ENCODE peak calls at places on chromosomes 12 and 14, in four cellular contexts. D, B, M and C are unnamed samples.

GRCh38 chr12:101642115-101643067 is 47.6 kb downstream of the MYBPC1 start:
- DNase-seq in D (no peak), B (peak; percentile 77), M (no peak), C (peak; percentile 69)

GRCh38 chr14:89266754-89267153 is 150.3 kb downstream of the FOXN3 start:
- DNase-seq in B (no peak), D (no peak), M (peak; percentile 69), C (no peak)

GRCh38 chr12:9906888-9907287 is 25.3 kb downstream of the CLEC2A start:
- DNase-seq in B (no peak), M (no peak), D (no peak), C (no peak)

GRCh38 chr14:62734831-62735230 is 310.4 kb downstream of the KCNH5 start:
- DNase-seq in M (no peak), B (no peak), D (no peak), C (no peak)

GRCh38 chr12:34402228-34402898 is 380.1 kb downstream of the ALG10 start:
- DNase-seq in D (no peak), B (peak; percentile 3), M (no peak), C (no peak)

GRCh38 chr14:99401196-99401595 is 79.5 kb downstream of the SETD3 start:
- DNase-seq in D (no peak), M (no peak), B (no peak), C (no peak)

GRCh38 chr14:23565626-23566025 is 2.0 kb downstream of the AP1G2 start:
- DNase-seq in M (no peak), B (no peak), D (no peak), C (no peak)

GRCh38 chr12:98745578-98746391 is 100.7 kb downstream of the APAF1 start:
- DNase-seq in M (peak; percentile 11), D (no peak), B (no peak), C (peak; percentile 26)

GRCh38 chr12:92136883-92137582 is 8.6 kb downstream of the BTG1 start:
- DNase-seq in D (peak; percentile 6), M (peak; percentile 97), B (peak; percentile 51), C (peak; percentile 43)

DNA sequence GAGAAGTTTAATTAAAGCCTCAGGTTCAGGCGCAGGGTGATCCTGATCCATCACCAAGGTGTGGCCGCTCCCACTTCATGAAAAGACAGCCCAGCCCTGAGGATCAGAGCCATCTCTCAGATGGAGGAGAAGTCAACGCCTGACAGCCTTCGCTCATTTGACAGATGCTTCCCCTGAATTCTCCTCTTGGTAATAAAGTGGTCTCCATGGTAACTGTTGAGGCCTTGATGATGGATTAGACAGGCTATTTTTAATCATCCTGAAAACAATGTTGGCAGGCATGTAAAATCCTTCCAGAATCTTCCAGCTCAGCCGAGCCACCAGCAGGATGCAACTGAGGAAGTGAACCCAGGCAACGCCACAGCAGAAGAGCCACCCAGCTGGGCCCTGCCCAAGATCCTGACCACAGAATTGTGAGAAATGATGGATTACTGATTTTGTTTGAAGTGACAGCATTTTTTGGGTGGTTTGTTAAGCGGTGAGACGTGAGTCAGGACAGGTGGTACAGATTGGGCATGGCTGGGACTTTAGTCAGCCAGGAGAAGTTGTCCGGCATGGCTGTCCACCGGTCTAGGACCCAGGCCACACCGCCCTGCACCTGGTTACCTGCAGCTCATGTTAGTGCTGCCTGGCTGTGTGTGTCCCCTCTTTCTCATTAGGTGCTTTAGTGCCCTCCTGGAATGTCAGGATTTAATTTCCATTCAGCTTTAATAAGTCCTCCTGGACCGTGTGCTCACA is 280.2 kb downstream of the ADGRD1 start:
- DNase-seq in M (no peak), B (no peak), D (no peak), C (no peak)
- H3K4me1 ChIP-seq in M (no peaks in the 10 kb centered on the region), B (peaks cover 18% of the 10 kb centered on the region), D (no peaks in the 10 kb centered on the region), C (peaks cover 21% of the 10 kb centered on the region)

GRCh38 chr14:96081224-96081623 is 42.1 kb downstream of the C14orf132 start:
- DNase-seq in D (no peak), M (no peak), B (no peak), C (no peak)

GRCh38 chr14:96080571-96080970 is 41.4 kb downstream of the C14orf132 start:
- DNase-seq in B (no peak), D (no peak), M (no peak), C (no peak)

GRCh38 chr14:96079066-96079465 is 39.9 kb downstream of the C14orf132 start:
- DNase-seq in D (no peak), M (no peak), B (peak; percentile 60), C (no peak)

GRCh38 chr14:96077983-96078686 is 39.0 kb downstream of the C14orf132 start:
- DNase-seq in D (no peak), M (no peak), B (no peak), C (no peak)

GRCh38 chr14:96078687-96079016 is 39.5 kb downstream of the C14orf132 start:
- DNase-seq in B (no peak), M (no peak), D (no peak), C (no peak)
- H3K27ac ChIP-seq in B (peak overlapping the region; percentile 79), M (no peak overlapping the region), D (no peak overlapping the region), C (no peak overlapping the region)

DNA sequence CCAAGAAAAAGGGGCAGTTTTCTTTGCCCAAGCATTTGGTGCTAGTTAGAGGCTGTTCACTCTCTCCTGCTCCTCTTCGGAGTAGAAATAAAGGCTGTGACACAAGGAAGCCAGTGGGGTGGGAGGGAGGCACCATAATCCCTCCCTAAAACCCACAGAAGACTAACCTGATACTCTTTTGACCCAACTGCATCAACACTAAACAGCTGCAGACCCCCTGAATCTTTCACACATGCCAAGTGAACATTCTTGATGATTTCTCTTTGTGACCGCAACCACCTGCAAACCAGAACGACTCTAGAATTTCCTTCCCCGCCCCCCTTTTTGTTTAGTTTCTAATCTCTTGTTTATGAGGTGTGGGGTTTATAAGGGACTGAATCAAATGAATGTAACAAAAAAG is 175.8 kb upstream of the BCL2L14 start:
- DNase-seq in D (peak; percentile 92), B (no peak), M (no peak), C (peak; percentile 44)
- H3K4me1 ChIP-seq in D (peaks cover 23% of the 10 kb centered on the region), B (no peaks in the 10 kb centered on the region), M (no peaks in the 10 kb centered on the region), C (peaks cover 29% of the 10 kb centered on the region)

GRCh38 chr12:94874986-94875312 is 128.5 kb downstream of the NDUFA12 start:
- DNase-seq in D (no peak), B (no peak), M (no peak), C (peak; percentile 16)

GRCh38 chr12:94873368-94874085 is 130.0 kb downstream of the NDUFA12 start:
- DNase-seq in B (peak; percentile 64), D (peak; percentile 57), M (no peak), C (peak; percentile 85)

GRCh38 chr12:94872007-94872653 is 131.4 kb downstream of the NDUFA12 start:
- DNase-seq in B (no peak), M (no peak), D (no peak), C (no peak)

GRCh38 chr12:94874086-94874985 is 129.2 kb downstream of the NDUFA12 start:
- DNase-seq in D (no peak), M (no peak), B (no peak), C (peak; percentile 18)

DNA sequence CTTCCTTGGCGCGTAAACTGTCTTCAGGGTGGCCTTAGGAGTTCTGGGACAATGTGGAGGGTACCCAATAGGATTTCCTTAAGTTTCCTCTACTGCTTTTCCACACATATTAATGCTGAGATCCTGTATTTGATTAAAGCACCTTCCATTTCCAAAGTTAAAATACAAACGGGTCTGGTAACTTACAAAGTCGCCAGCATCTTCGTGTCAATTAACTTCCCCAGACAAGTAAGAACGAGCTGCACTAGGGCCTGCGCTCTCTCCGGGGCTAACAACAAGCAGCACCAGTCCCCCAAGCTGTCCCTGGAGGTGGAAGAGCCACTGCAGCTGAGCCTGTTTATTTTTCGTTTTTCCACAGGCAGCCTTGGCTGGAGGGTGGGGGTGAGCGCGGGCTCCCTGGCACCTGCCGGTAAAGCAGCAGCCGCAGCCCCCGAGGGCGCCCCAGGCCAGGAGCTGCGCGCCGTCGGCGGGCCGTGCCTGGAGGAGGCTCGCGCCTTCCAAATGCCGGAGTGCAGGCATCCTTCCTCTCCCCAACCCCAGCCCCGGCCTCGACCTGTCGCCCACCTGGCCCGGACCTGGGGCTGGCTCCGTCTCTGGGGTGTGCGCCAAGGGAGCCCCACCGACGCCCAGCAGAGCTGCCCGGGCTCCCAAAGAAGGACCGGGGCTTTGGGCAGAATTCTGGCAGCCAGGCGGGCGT is 130.7 kb downstream of the NDUFA12 start:
- DNase-seq in D (no peak), M (no peak), B (peak; percentile 13), C (peak; percentile 44)
- H3K27ac ChIP-seq in D (no peak overlapping the region), M (no peak overlapping the region), B (no peak overlapping the region), C (no peak overlapping the region)

DNA sequence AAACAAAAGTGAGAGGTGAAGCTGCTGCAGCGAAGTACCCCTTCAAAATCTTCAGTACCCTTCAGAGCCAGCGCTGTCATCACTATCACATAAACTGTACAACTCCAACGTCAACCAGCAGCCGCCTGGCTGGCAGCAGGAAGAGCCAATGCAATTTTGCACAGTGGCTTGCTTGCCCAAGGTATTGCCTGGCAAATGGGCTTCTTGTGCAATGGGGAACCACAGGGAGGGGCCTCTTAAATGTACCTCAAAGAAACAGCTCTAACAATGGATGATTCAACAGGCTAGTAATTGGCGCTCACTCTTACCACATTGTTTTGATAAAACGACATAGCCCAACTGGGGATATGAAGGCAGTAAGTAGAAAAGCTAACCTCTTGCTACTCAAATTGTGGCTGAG is 125.5 kb upstream of the HIF1A start:
- DNase-seq in M (peak; percentile 73), D (no peak), B (no peak), C (no peak)
- H3K4me1 ChIP-seq in M (peaks cover 50% of the 10 kb centered on the region), D (no peaks in the 10 kb centered on the region), B (peaks cover 46% of the 10 kb centered on the region), C (peaks cover 48% of the 10 kb centered on the region)